ENCODE peak calls at places on chromosomes 3 and 15, in ten cellular contexts. U is neuronal stem cell; F is CD8-positive, alpha-beta memory T cell; M is heart left ventricle; A is testis; S is tibial artery; W is GM23248; V is PC-3; I is BE2C; C is cardiac muscle cell. P is an unnamed sample.

GRCh38 chr3:42819351-42819965 is 10.2 kb downstream of the ACKR2 start:
- DNase-seq in V (peak; percentile 59), I (peak; percentile 70), S (no peak), W (no peak), F (no peak), U (no peak), C (peak; percentile 46), A (no peak), M (no peak), P (peak; percentile 35)

GRCh38 chr3:149086232-149086988 is at the start of gene HLTF:
- DNase-seq in W (peak; percentile 95), C (peak; percentile 95), S (peak; percentile 97), V (peak; percentile 98), U (peak; percentile 92), F (peak; percentile 94), M (peak; percentile 97), A (peak; percentile 98), I (peak; percentile 97), P (peak; percentile 99)

GRCh38 chr3:184337315-184337714 is at the start of gene FAM131A:
- DNase-seq in C (no peak), I (no peak), M (peak; percentile 73), U (no peak), S (peak; percentile 95), W (peak; percentile 58), A (peak; percentile 80), F (no peak), V (no peak), P (no peak)

GRCh38 chr3:141091416-141091815 is 40.3 kb downstream of the SPSB4 start:
- DNase-seq in C (no peak), U (no peak), F (no peak), V (no peak), W (no peak), S (no peak), A (no peak), I (peak; percentile 69), M (no peak), P (no peak)

GRCh38 chr15:101372149-101372577 is 77.1 kb upstream of the SNRPA1 start:
- DNase-seq in M (no peak), A (no peak), S (peak; percentile 52), I (no peak), F (no peak), U (no peak), V (peak; percentile 19), C (no peak), W (peak; percentile 73), P (peak; percentile 81)

GRCh38 chr3:188440563-188440962 is 286.6 kb downstream of the LPP start:
- DNase-seq in V (no peak), W (no peak), I (no peak), M (no peak), A (no peak), S (no peak), C (no peak), U (no peak), F (no peak), P (no peak)

GRCh38 chr3:32412887-32413286 is 21.2 kb downstream of the CMTM7 start:
- DNase-seq in C (no peak), V (no peak), A (no peak), W (no peak), M (no peak), U (no peak), I (no peak), F (no peak), S (no peak), P (no peak)

GRCh38 chr3:51715231-51716058 is 8.6 kb downstream of the GRM2 start:
- DNase-seq in A (no peak), S (no peak), V (no peak), M (no peak), W (no peak), F (no peak), U (no peak), I (no peak), C (no peak), P (no peak)

GRCh38 chr3:46271910-46272309 is 29.6 kb downstream of the CCR3 start:
- DNase-seq in C (no peak), I (no peak), F (no peak), W (no peak), A (no peak), M (no peak), S (no peak), U (no peak), V (peak; percentile 55), P (no peak)

GRCh38 chr3:184284696-184285095 is 8.9 kb downstream of the ECE2 start:
- DNase-seq in I (peak; percentile 90), A (peak; percentile 69), C (peak; percentile 71), F (no peak), V (peak; percentile 81), S (no peak), M (no peak), W (peak; percentile 79), U (peak; percentile 41), P (peak; percentile 71)

GRCh38 chr3:133999891-134000685 is 29.6 kb downstream of the SLCO2A1 start:
- DNase-seq in A (no peak), F (no peak), W (no peak), I (no peak), M (no peak), C (no peak), S (no peak), U (no peak), V (peak; percentile 37), P (no peak)

GRCh38 chr3:23162939-23163338 is 40.2 kb upstream of the UBE2E2 start:
- DNase-seq in M (no peak), F (no peak), V (peak; percentile 75), I (no peak), W (no peak), U (no peak), C (no peak), S (no peak), A (no peak), P (no peak)

GRCh38 chr3:27963519-27963918 is 241.4 kb upstream of the EOMES start:
- DNase-seq in U (no peak), A (no peak), F (no peak), W (no peak), M (no peak), S (no peak), I (no peak), V (no peak), C (no peak), P (no peak)

GRCh38 chr3:190432216-190432615 is 17.5 kb downstream of the TMEM207 start:
- DNase-seq in F (no peak), A (no peak), S (no peak), I (no peak), C (no peak), W (peak; percentile 51), V (peak; percentile 32), U (no peak), M (no peak), P (no peak)

GRCh38 chr15:47301481-47301880 is 415.8 kb upstream of the SEMA6D start:
- DNase-seq in V (no peak), M (no peak), F (no peak), W (no peak), A (no peak), I (no peak), S (no peak), C (peak; percentile 39), U (no peak), P (no peak)

GRCh38 chr15:47300035-47300434 is 417.3 kb upstream of the SEMA6D start:
- DNase-seq in C (no peak), W (no peak), I (no peak), V (no peak), F (no peak), S (no peak), U (no peak), A (no peak), M (no peak), P (no peak)

GRCh38 chr15:47296911-47297310 is 420.4 kb upstream of the SEMA6D start:
- DNase-seq in C (no peak), V (no peak), M (no peak), I (no peak), U (no peak), F (no peak), A (no peak), S (no peak), W (no peak), P (no peak)

GRCh38 chr15:47294765-47295259 is 422.5 kb upstream of the SEMA6D start:
- DNase-seq in U (no peak), A (no peak), C (no peak), S (no peak), W (peak; percentile 1), V (no peak), I (no peak), F (no peak), M (no peak), P (no peak)

GRCh38 chr15:47300596-47300995 is 416.7 kb upstream of the SEMA6D start:
- DNase-seq in S (no peak), I (no peak), W (no peak), A (no peak), F (no peak), M (no peak), V (no peak), U (no peak), C (no peak), P (no peak)
- H3K9me3 ChIP-seq in S (no peaks in the 10 kb centered on the region), I (no peaks in the 10 kb centered on the region), W (no peaks in the 10 kb centered on the region), A (no peaks in the 10 kb centered on the region), F (no peaks in the 10 kb centered on the region), M (no peaks in the 10 kb centered on the region), V (no peaks in the 10 kb centered on the region), U (no peaks in the 10 kb centered on the region), C (no peaks in the 10 kb centered on the region), P (no peaks in the 10 kb centered on the region)

GRCh38 chr3:144426366-144426765 is 454.7 kb downstream of the DIPK2A start:
- DNase-seq in S (no peak), C (no peak), V (no peak), A (no peak), M (no peak), W (no peak), U (no peak), I (no peak), F (no peak), P (no peak)
- H3K4me3 ChIP-seq in S (no peak overlapping the region), C (no peak overlapping the region), V (no peak overlapping the region), A (no peak overlapping the region), M (no peak overlapping the region), W (no peak overlapping the region), U (no peak overlapping the region), I (no peak overlapping the region), F (no peak overlapping the region), P (no peak overlapping the region)

DNA sequence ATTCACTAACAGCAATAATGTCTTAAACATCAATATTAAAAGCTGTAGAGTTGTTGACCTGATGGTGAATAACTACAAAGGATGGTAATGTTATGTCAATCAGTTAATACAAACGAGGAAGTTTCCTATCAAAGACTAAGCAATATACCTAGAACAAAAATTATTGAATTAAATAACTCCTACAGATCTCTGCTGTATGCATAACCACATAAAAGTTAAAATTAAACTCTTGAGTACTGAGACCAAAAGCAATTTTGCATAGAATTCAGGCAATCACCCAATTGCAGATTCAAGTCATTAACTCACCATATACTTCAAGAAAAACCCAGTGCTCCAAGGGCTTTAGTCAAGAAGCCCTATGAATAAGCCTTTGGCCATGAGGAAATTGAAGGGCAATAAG is 518.8 kb downstream of the MECOM start:
- DNase-seq in C (no peak), V (peak; percentile 15), I (no peak), F (no peak), U (no peak), S (no peak), A (no peak), W (peak; percentile 8), M (no peak), P (no peak)
- H3K27me3 ChIP-seq in C (peaks cover 32% of the 10 kb centered on the region), V (no peaks in the 10 kb centered on the region), I (peaks cover 92% of the 10 kb centered on the region), F (peaks cover 18% of the 10 kb centered on the region), U (no peaks in the 10 kb centered on the region), S (no peaks in the 10 kb centered on the region), A (peaks cover 3% of the 10 kb centered on the region), W (no peaks in the 10 kb centered on the region), M (no peaks in the 10 kb centered on the region), P (peaks cover 6% of the 10 kb centered on the region)

DNA sequence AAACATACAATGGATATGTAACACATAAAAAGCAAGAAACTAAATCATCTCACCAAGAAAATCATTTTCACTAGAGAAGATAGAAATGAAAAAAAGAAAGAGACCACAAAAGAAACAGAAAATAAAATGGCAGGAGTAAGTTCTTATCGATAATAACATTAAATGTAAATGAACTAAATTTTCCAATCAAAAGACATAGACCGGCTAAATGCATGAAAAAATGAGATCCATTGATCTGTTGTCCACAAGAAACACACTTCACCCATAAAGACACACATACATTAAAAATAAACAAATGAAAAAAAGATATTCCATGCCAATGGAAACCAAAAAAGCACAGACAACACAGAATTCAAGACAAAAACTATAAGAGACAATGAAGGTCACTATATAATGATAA is 1771.9 kb downstream of the SI start:
- DNase-seq in A (no peak), M (no peak), S (no peak), W (no peak), V (no peak), I (no peak), U (no peak), C (no peak), F (no peak), P (no peak)
- H3K9me3 ChIP-seq in A (no peaks in the 10 kb centered on the region), M (peaks cover 8% of the 10 kb centered on the region), S (no peaks in the 10 kb centered on the region), W (no peaks in the 10 kb centered on the region), V (peaks cover 11% of the 10 kb centered on the region), I (no peaks in the 10 kb centered on the region), U (no peaks in the 10 kb centered on the region), C (no peaks in the 10 kb centered on the region), F (no peaks in the 10 kb centered on the region), P (peaks cover 18% of the 10 kb centered on the region)